ENCODE peak calls at places on chromosomes 12 and 14, in four cellular contexts. One of them, this sample, is unnamed.

GRCh38 chr12:89709994-89710872 is 1.6 kb upstream of the ATP2B1 start:
- DNase-seq in ascending aorta: peak
- DNase-seq in HT1080: no peak
- DNase-seq in CD4-positive, CD25-positive, alpha-beta regulatory T cell: peak
- DNase-seq in this sample: no peak

GRCh38 chr14:76056128-76056527 is 70.6 kb downstream of the IFT43 start:
- DNase-seq in ascending aorta: no peak
- DNase-seq in HT1080: peak
- DNase-seq in CD4-positive, CD25-positive, alpha-beta regulatory T cell: no peak
- DNase-seq in this sample: no peak

GRCh38 chr12:90970911-90971310 is 15.9 kb upstream of the CCER1 start:
- DNase-seq in ascending aorta: no peak
- DNase-seq in HT1080: no peak
- DNase-seq in CD4-positive, CD25-positive, alpha-beta regulatory T cell: no peak
- DNase-seq in this sample: no peak

GRCh38 chr14:65075628-65076325 is 26.5 kb downstream of the MAX start:
- DNase-seq in ascending aorta: no peak
- DNase-seq in HT1080: no peak
- DNase-seq in CD4-positive, CD25-positive, alpha-beta regulatory T cell: no peak
- DNase-seq in this sample: no peak

GRCh38 chr12:857611-858010 is 91.9 kb downstream of the RAD52 start:
- DNase-seq in ascending aorta: no peak
- DNase-seq in HT1080: peak
- DNase-seq in CD4-positive, CD25-positive, alpha-beta regulatory T cell: no peak
- DNase-seq in this sample: peak

GRCh38 chr12:46065412-46066166 is 75.2 kb upstream of the SCAF11 start:
- DNase-seq in ascending aorta: no peak
- DNase-seq in HT1080: no peak
- DNase-seq in CD4-positive, CD25-positive, alpha-beta regulatory T cell: no peak
- DNase-seq in this sample: no peak

GRCh38 chr12:30756074-30756473 is 1.3 kb upstream of the CAPRIN2 start:
- DNase-seq in ascending aorta: no peak
- DNase-seq in HT1080: no peak
- DNase-seq in CD4-positive, CD25-positive, alpha-beta regulatory T cell: no peak
- DNase-seq in this sample: no peak

GRCh38 chr14:90758959-90759358 is 57.3 kb downstream of the TTC7B start:
- DNase-seq in ascending aorta: peak
- DNase-seq in HT1080: no peak
- DNase-seq in CD4-positive, CD25-positive, alpha-beta regulatory T cell: no peak
- DNase-seq in this sample: no peak

GRCh38 chr12:52202361-52203078 is 10.7 kb upstream of the KRT80 start:
- DNase-seq in ascending aorta: no peak
- DNase-seq in HT1080: no peak
- DNase-seq in CD4-positive, CD25-positive, alpha-beta regulatory T cell: no peak
- DNase-seq in this sample: peak

GRCh38 chr14:92407395-92407794 is 84.4 kb downstream of the SLC24A4 start:
- DNase-seq in ascending aorta: no peak
- DNase-seq in HT1080: no peak
- DNase-seq in CD4-positive, CD25-positive, alpha-beta regulatory T cell: no peak
- DNase-seq in this sample: no peak

GRCh38 chr14:103260629-103261124 is 73.4 kb upstream of the EIF5 start:
- DNase-seq in ascending aorta: no peak
- DNase-seq in HT1080: peak
- DNase-seq in CD4-positive, CD25-positive, alpha-beta regulatory T cell: no peak
- DNase-seq in this sample: peak

GRCh38 chr14:64806202-64806861 is 73.4 kb downstream of the SPTB start:
- DNase-seq in ascending aorta: peak
- DNase-seq in HT1080: peak
- DNase-seq in CD4-positive, CD25-positive, alpha-beta regulatory T cell: no peak
- DNase-seq in this sample: peak

GRCh38 chr14:90513151-90514014 is 116.6 kb downstream of the CALM1 start:
- DNase-seq in ascending aorta: peak
- DNase-seq in HT1080: peak
- DNase-seq in CD4-positive, CD25-positive, alpha-beta regulatory T cell: no peak
- DNase-seq in this sample: no peak

GRCh38 chr12:49750027-49750977 is 8.9 kb downstream of the TMBIM6 start:
- DNase-seq in ascending aorta: no peak
- DNase-seq in HT1080: peak
- DNase-seq in CD4-positive, CD25-positive, alpha-beta regulatory T cell: peak
- DNase-seq in this sample: no peak

GRCh38 chr12:2190896-2191533 is 138.2 kb downstream of the CACNA1C start:
- DNase-seq in ascending aorta: no peak
- DNase-seq in HT1080: no peak
- DNase-seq in CD4-positive, CD25-positive, alpha-beta regulatory T cell: no peak
- DNase-seq in this sample: no peak

GRCh38 chr12:104715562-104716182 is 242.4 kb downstream of the SLC41A2 start:
- DNase-seq in ascending aorta: no peak
- DNase-seq in HT1080: no peak
- DNase-seq in CD4-positive, CD25-positive, alpha-beta regulatory T cell: no peak
- DNase-seq in this sample: no peak

GRCh38 chr14:98592611-98593170 is 679.3 kb downstream of the BCL11B start:
- DNase-seq in ascending aorta: no peak
- DNase-seq in HT1080: no peak
- DNase-seq in CD4-positive, CD25-positive, alpha-beta regulatory T cell: no peak
- DNase-seq in this sample: no peak

GRCh38 chr12:46550266-46550879 is 177.8 kb upstream of the SLC38A2 start:
- DNase-seq in ascending aorta: no peak
- DNase-seq in HT1080: no peak
- DNase-seq in CD4-positive, CD25-positive, alpha-beta regulatory T cell: no peak
- DNase-seq in this sample: no peak

GRCh38 chr14:104254735-104255400 is 116.5 kb downstream of the KIF26A start:
- DNase-seq in ascending aorta: no peak
- DNase-seq in HT1080: no peak
- DNase-seq in CD4-positive, CD25-positive, alpha-beta regulatory T cell: no peak
- DNase-seq in this sample: no peak

GRCh38 chr12:110606253-110606611 is 7.7 kb upstream of the TCTN1 start:
- DNase-seq in ascending aorta: no peak
- DNase-seq in HT1080: no peak
- DNase-seq in CD4-positive, CD25-positive, alpha-beta regulatory T cell: no peak
- DNase-seq in this sample: no peak

GRCh38 chr14:45038256-45038655 is 45.7 kb upstream of the PRPF39 start:
- DNase-seq in ascending aorta: no peak
- DNase-seq in HT1080: no peak
- DNase-seq in CD4-positive, CD25-positive, alpha-beta regulatory T cell: no peak
- DNase-seq in this sample: no peak

GRCh38 chr12:112347521-112347920 is 34.7 kb downstream of the HECTD4 start:
- DNase-seq in ascending aorta: no peak
- DNase-seq in HT1080: peak
- DNase-seq in CD4-positive, CD25-positive, alpha-beta regulatory T cell: no peak
- DNase-seq in this sample: no peak

GRCh38 chr14:101556566-101557320 is 4.6 kb upstream of the DIO3 start:
- DNase-seq in ascending aorta: no peak
- DNase-seq in HT1080: no peak
- DNase-seq in CD4-positive, CD25-positive, alpha-beta regulatory T cell: no peak
- DNase-seq in this sample: no peak

GRCh38 chr12:74334770-74335169 is 202.9 kb upstream of the ATXN7L3B start:
- DNase-seq in ascending aorta: no peak
- DNase-seq in HT1080: peak
- DNase-seq in CD4-positive, CD25-positive, alpha-beta regulatory T cell: no peak
- DNase-seq in this sample: peak

GRCh38 chr12:106035421-106035820 is 103.3 kb downstream of the NUAK1 start:
- DNase-seq in ascending aorta: no peak
- DNase-seq in HT1080: no peak
- DNase-seq in CD4-positive, CD25-positive, alpha-beta regulatory T cell: no peak
- DNase-seq in this sample: no peak

GRCh38 chr12:3136641-3137267 is 59.6 kb downstream of the TSPAN9 start:
- DNase-seq in ascending aorta: no peak
- DNase-seq in HT1080: no peak
- DNase-seq in CD4-positive, CD25-positive, alpha-beta regulatory T cell: no peak
- DNase-seq in this sample: no peak

GRCh38 chr12:130952106-130952505 is 1.6 kb upstream of the ADGRD1 start:
- DNase-seq in ascending aorta: no peak
- DNase-seq in HT1080: no peak
- DNase-seq in CD4-positive, CD25-positive, alpha-beta regulatory T cell: no peak
- DNase-seq in this sample: no peak

GRCh38 chr14:73170686-73171085 is 34.4 kb downstream of the PSEN1 start:
- DNase-seq in ascending aorta: no peak
- DNase-seq in HT1080: no peak
- DNase-seq in CD4-positive, CD25-positive, alpha-beta regulatory T cell: no peak
- DNase-seq in this sample: no peak

GRCh38 chr14:38616959-38617358 is 361.1 kb upstream of the CLEC14A start:
- DNase-seq in ascending aorta: no peak
- DNase-seq in HT1080: no peak
- DNase-seq in CD4-positive, CD25-positive, alpha-beta regulatory T cell: no peak
- DNase-seq in this sample: no peak

GRCh38 chr14:68346540-68347232 is 446.2 kb downstream of the ZFP36L1 start:
- DNase-seq in ascending aorta: no peak
- DNase-seq in HT1080: no peak
- DNase-seq in CD4-positive, CD25-positive, alpha-beta regulatory T cell: no peak
- DNase-seq in this sample: no peak

GRCh38 chr12:109766251-109766778 is 52.7 kb downstream of the FAM222A start:
- DNase-seq in ascending aorta: no peak
- DNase-seq in HT1080: no peak
- DNase-seq in CD4-positive, CD25-positive, alpha-beta regulatory T cell: no peak
- DNase-seq in this sample: no peak

GRCh38 chr14:68774771-68775613 is 17.9 kb downstream of the ZFP36L1 start:
- DNase-seq in ascending aorta: no peak
- DNase-seq in HT1080: peak
- DNase-seq in CD4-positive, CD25-positive, alpha-beta regulatory T cell: no peak
- DNase-seq in this sample: peak

GRCh38 chr12:104411826-104412626 is 44.7 kb upstream of the CHST11 start:
- DNase-seq in ascending aorta: no peak
- DNase-seq in HT1080: peak
- DNase-seq in CD4-positive, CD25-positive, alpha-beta regulatory T cell: no peak
- DNase-seq in this sample: no peak

GRCh38 chr14:49106721-49107689 is 479.2 kb downstream of the RPS29 start:
- DNase-seq in ascending aorta: no peak
- DNase-seq in HT1080: peak
- DNase-seq in CD4-positive, CD25-positive, alpha-beta regulatory T cell: no peak
- DNase-seq in this sample: no peak

This sample was measured in A172.